ENCODE peak calls at places on chromosomes 12 and 14, in five cellular contexts. One of them, this sample, is unnamed.

GRCh38 chr14:51889851-51890250 is 29.4 kb downstream of the GNG2 start:
- DNase-seq in gastrocnemius medialis: no peak
- DNase-seq in tibial artery: no peak
- DNase-seq in astrocyte of the cerebellum: no peak
- DNase-seq in AG09319: no peak
- DNase-seq in this sample: no peak

GRCh38 chr14:93019367-93019843 is 96.3 kb downstream of the ITPK1 start:
- DNase-seq in gastrocnemius medialis: no peak
- DNase-seq in tibial artery: no peak
- DNase-seq in astrocyte of the cerebellum: no peak
- DNase-seq in AG09319: no peak
- DNase-seq in this sample: no peak

GRCh38 chr12:92185052-92185451 is 39.4 kb upstream of the BTG1 start:
- DNase-seq in gastrocnemius medialis: no peak
- DNase-seq in tibial artery: no peak
- DNase-seq in astrocyte of the cerebellum: no peak
- DNase-seq in AG09319: no peak
- DNase-seq in this sample: no peak

GRCh38 chr14:93326196-93326595 is 6.6 kb downstream of the BTBD7 start:
- DNase-seq in gastrocnemius medialis: no peak
- DNase-seq in tibial artery: no peak
- DNase-seq in astrocyte of the cerebellum: no peak
- DNase-seq in AG09319: no peak
- DNase-seq in this sample: no peak

GRCh38 chr12:77572371-77572770 is 258.3 kb upstream of the NAV3 start:
- DNase-seq in gastrocnemius medialis: no peak
- DNase-seq in tibial artery: no peak
- DNase-seq in astrocyte of the cerebellum: no peak
- DNase-seq in AG09319: no peak
- DNase-seq in this sample: no peak

GRCh38 chr14:63470877-63471565 is 72.2 kb downstream of the PPP2R5E start:
- DNase-seq in gastrocnemius medialis: no peak
- DNase-seq in tibial artery: no peak
- DNase-seq in astrocyte of the cerebellum: no peak
- DNase-seq in AG09319: peak
- DNase-seq in this sample: no peak

GRCh38 chr12:57483466-57483865 is 3.8 kb upstream of the ARHGAP9 start:
- DNase-seq in gastrocnemius medialis: no peak
- DNase-seq in tibial artery: no peak
- DNase-seq in astrocyte of the cerebellum: peak
- DNase-seq in AG09319: no peak
- DNase-seq in this sample: peak

GRCh38 chr14:70744631-70745030 is 64.7 kb downstream of the MAP3K9 start:
- DNase-seq in gastrocnemius medialis: no peak
- DNase-seq in tibial artery: no peak
- DNase-seq in astrocyte of the cerebellum: no peak
- DNase-seq in AG09319: no peak
- DNase-seq in this sample: no peak

GRCh38 chr12:9273276-9273675 is 65.1 kb upstream of the PZP start:
- DNase-seq in gastrocnemius medialis: no peak
- DNase-seq in tibial artery: no peak
- DNase-seq in astrocyte of the cerebellum: no peak
- DNase-seq in AG09319: no peak
- DNase-seq in this sample: no peak

GRCh38 chr12:76653342-76653741 is 93.8 kb upstream of the OSBPL8 start:
- DNase-seq in gastrocnemius medialis: no peak
- DNase-seq in tibial artery: no peak
- DNase-seq in astrocyte of the cerebellum: no peak
- DNase-seq in AG09319: no peak
- DNase-seq in this sample: no peak

GRCh38 chr14:65287264-65288131 is 125.0 kb upstream of the FUT8 start:
- DNase-seq in gastrocnemius medialis: no peak
- DNase-seq in tibial artery: no peak
- DNase-seq in astrocyte of the cerebellum: no peak
- DNase-seq in AG09319: no peak
- DNase-seq in this sample: no peak

GRCh38 chr14:89013698-89014569 is 189.5 kb downstream of the TTC8 start:
- DNase-seq in gastrocnemius medialis: no peak
- DNase-seq in tibial artery: no peak
- DNase-seq in astrocyte of the cerebellum: no peak
- DNase-seq in AG09319: no peak
- DNase-seq in this sample: no peak

GRCh38 chr14:21940887-21941855 is 267.6 kb upstream of the OR4E1 start:
- DNase-seq in gastrocnemius medialis: no peak
- DNase-seq in tibial artery: no peak
- DNase-seq in astrocyte of the cerebellum: no peak
- DNase-seq in AG09319: no peak
- DNase-seq in this sample: no peak

GRCh38 chr12:89087149-89087834 is 265.0 kb downstream of the DUSP6 start:
- DNase-seq in gastrocnemius medialis: no peak
- DNase-seq in tibial artery: no peak
- DNase-seq in astrocyte of the cerebellum: no peak
- DNase-seq in AG09319: no peak
- DNase-seq in this sample: no peak

GRCh38 chr14:102317564-102318248 is 1.8 kb upstream of the ZNF839 start:
- DNase-seq in gastrocnemius medialis: peak
- DNase-seq in tibial artery: no peak
- DNase-seq in astrocyte of the cerebellum: no peak
- DNase-seq in AG09319: no peak
- DNase-seq in this sample: peak

GRCh38 chr14:102318781-102319276 is 717 bp upstream of the ZNF839 start:
- DNase-seq in gastrocnemius medialis: peak
- DNase-seq in tibial artery: no peak
- DNase-seq in astrocyte of the cerebellum: no peak
- DNase-seq in AG09319: no peak
- DNase-seq in this sample: no peak

GRCh38 chr14:102320033-102320660 is 601 bp downstream of the ZNF839 start:
- DNase-seq in gastrocnemius medialis: peak
- DNase-seq in tibial artery: peak
- DNase-seq in astrocyte of the cerebellum: no peak
- DNase-seq in AG09319: no peak
- DNase-seq in this sample: peak

GRCh38 chr14:102320671-102321455 is 1.3 kb downstream of the ZNF839 start:
- DNase-seq in gastrocnemius medialis: no peak
- DNase-seq in tibial artery: no peak
- DNase-seq in astrocyte of the cerebellum: no peak
- DNase-seq in AG09319: no peak
- DNase-seq in this sample: no peak

DNA sequence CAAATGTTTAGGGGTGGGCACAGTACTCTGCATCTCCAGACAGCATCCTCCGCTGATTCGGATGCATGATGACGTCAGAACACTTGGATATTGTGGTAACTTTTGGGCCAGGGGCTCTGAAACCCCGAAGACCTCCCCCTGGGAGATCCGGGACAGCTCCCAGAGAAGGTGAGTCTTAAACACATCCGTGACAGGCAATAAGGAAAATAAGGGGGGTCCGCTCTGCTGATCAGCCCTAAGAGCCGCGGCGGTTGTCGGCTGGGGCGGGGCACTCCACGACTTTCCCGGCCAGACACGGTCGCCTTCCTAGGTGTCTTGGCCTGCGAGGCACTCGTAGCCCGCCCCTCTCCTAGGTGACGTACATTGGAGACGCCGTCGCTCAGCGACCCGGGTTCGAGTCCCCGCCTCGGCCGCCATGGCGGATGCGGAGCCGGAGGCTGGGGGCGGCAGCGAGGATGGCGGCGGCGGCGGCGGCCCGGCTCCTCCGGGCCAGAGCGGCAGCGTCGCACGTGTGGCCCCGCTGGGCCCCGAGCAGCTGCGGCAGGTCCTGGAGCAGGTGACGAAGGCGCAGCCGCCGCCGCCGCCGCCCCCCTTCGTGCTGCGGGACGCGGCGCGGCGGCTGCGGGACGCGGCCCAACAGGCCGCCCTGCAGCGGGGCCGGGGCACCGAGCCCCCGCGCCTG is at the start of gene ZNF839:
- DNase-seq in gastrocnemius medialis: peak
- DNase-seq in tibial artery: peak
- DNase-seq in astrocyte of the cerebellum: peak
- DNase-seq in AG09319: peak
- DNase-seq in this sample: peak
- TF ChIP-seq CTCF in gastrocnemius medialis: no peak
- TF ChIP-seq CTCF in tibial artery: no peak
- TF ChIP-seq CTCF in astrocyte of the cerebellum: no peak
- TF ChIP-seq CTCF in AG09319: no peak
- TF ChIP-seq CTCF in this sample: no peak

GRCh38 chr14:106694638-106695393 is 1168.4 kb downstream of the TMEM121 start:
- DNase-seq in gastrocnemius medialis: no peak
- DNase-seq in tibial artery: no peak
- DNase-seq in astrocyte of the cerebellum: no peak
- DNase-seq in AG09319: no peak
- DNase-seq in this sample: peak
- TF ChIP-seq CTCF in gastrocnemius medialis: no peak
- TF ChIP-seq CTCF in tibial artery: no peak
- TF ChIP-seq CTCF in astrocyte of the cerebellum: no peak
- TF ChIP-seq CTCF in AG09319: no peak
- TF ChIP-seq CTCF in this sample: no peak

GRCh38 chr12:46153267-46153872 is 115.5 kb downstream of the SLC38A1 start:
- DNase-seq in gastrocnemius medialis: no peak
- DNase-seq in tibial artery: no peak
- DNase-seq in astrocyte of the cerebellum: peak
- DNase-seq in AG09319: no peak
- DNase-seq in this sample: no peak
- TF ChIP-seq CTCF in gastrocnemius medialis: peak
- TF ChIP-seq CTCF in tibial artery: peak
- TF ChIP-seq CTCF in astrocyte of the cerebellum: peak
- TF ChIP-seq CTCF in AG09319: peak
- TF ChIP-seq CTCF in this sample: peak

DNA sequence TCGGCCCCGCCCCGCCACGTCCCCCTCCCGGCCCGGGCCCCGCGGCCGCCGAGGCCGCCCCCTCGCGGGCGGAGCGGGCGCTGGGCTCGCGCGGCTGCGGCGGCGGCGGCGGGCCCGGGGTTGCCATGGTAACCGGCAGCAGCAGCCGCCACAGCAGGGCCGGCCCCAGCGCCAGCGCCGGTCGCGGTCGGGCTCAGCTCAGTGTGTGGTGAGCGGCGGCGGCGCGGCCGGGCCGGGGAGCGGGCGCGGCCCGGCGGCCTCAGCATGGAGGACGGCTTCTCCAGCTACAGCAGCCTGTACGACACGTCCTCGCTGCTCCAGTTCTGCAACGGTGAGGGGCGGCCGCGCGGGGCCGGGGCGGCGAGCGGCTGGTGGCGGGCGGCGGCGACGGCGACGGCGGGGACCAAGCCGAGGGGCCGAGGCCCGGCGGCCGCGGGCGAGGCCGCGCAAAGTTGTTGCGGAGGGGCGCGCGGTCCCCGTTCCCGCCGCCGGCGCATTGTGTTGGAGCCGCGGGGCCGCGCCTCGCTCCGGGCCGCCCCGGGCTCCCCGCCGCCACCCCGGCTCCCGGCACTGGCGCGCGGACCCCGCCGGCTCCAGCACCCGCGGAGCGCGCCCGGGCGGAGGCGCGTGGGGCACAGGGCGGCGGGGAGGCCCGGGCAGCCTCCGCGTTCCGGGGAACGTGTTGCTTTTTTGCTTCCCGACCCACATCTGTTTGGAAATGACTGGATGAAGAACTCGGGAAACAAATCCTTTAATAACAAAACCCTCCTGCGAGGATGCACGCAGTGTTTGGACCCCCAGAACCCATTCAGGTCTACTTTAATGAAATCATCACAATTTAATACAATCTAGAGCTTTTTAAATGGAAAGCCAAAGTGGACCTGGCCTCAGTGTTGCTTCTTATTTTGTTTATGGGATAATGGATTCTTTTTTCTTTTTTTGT is at the start of gene EML1:
- DNase-seq in gastrocnemius medialis: peak
- DNase-seq in tibial artery: peak
- DNase-seq in astrocyte of the cerebellum: peak
- DNase-seq in AG09319: peak
- DNase-seq in this sample: peak
- TF ChIP-seq CTCF in gastrocnemius medialis: no peak
- TF ChIP-seq CTCF in tibial artery: no peak
- TF ChIP-seq CTCF in astrocyte of the cerebellum: no peak
- TF ChIP-seq CTCF in AG09319: no peak
- TF ChIP-seq CTCF in this sample: peak

This sample was measured in psoas muscle.